ENCODE peak calls at places on chromosomes 3 and 15, in ten cellular contexts. P is esophagus squamous epithelium; U is AG04450; M is mesenchymal stem cell; H is tibial nerve; N is CD4-positive, alpha-beta memory T cell; A is A549; S is stomach; X is CD8-positive, alpha-beta memory T cell; I is CD4-positive, CD25-positive, alpha-beta regulatory T cell. Z is an unnamed sample.
A peak's percentile ranks its signal among the peaks of the same experiment; 100 is the strongest.

GRCh38 chr15:90004671-90005070 is 3.5 kb downstream of the ZNF710 start:
- DNase-seq in H (no peak), P (no peak), N (no peak), M (peak; percentile 97), S (no peak), A (peak; percentile 65), U (peak; percentile 92), X (no peak), I (no peak), Z (no peak)

GRCh38 chr3:31534036-31534435 is 1.3 kb downstream of the STT3B start:
- DNase-seq in N (peak; percentile 20), U (no peak), I (no peak), S (no peak), A (peak; percentile 14), M (peak; percentile 44), H (no peak), X (no peak), P (no peak), Z (no peak)

GRCh38 chr15:25848769-25849430 is 14.2 kb downstream of the ATP10A start:
- DNase-seq in U (no peak), I (no peak), N (no peak), S (no peak), P (no peak), H (no peak), X (no peak), M (no peak), A (no peak), Z (no peak)

GRCh38 chr3:195883160-195883559 is 25.2 kb downstream of the TNK2 start:
- DNase-seq in H (no peak), U (no peak), N (no peak), X (no peak), P (no peak), M (no peak), I (no peak), S (no peak), A (no peak), Z (no peak)

GRCh38 chr15:68271854-68272471 is 5.6 kb upstream of the FEM1B start:
- DNase-seq in M (peak; percentile 80), A (peak; percentile 77), X (no peak), H (no peak), N (no peak), I (no peak), P (no peak), S (no peak), U (no peak), Z (no peak)

GRCh38 chr3:73437828-73438227 is 186.9 kb downstream of the PDZRN3 start:
- DNase-seq in I (no peak), P (no peak), N (no peak), U (peak; percentile 32), X (no peak), M (no peak), H (no peak), A (no peak), S (no peak), Z (no peak)

GRCh38 chr15:76575177-76576078 is 238.9 kb downstream of the ISL2 start:
- DNase-seq in N (no peak), H (no peak), P (no peak), M (no peak), I (no peak), U (no peak), A (no peak), S (no peak), X (no peak), Z (no peak)

GRCh38 chr3:116263842-116264545 is 181.3 kb downstream of the LSAMP start:
- DNase-seq in I (no peak), N (no peak), A (no peak), U (no peak), H (no peak), S (no peak), X (no peak), M (peak; percentile 21), P (no peak), Z (no peak)

GRCh38 chr3:101829878-101830277 is 19.4 kb upstream of the NFKBIZ start:
- DNase-seq in S (no peak), H (no peak), N (no peak), M (no peak), P (no peak), U (no peak), A (no peak), X (no peak), I (no peak), Z (no peak)

GRCh38 chr3:101829066-101829830 is 20.1 kb upstream of the NFKBIZ start:
- DNase-seq in M (peak; percentile 77), I (peak; percentile 37), H (peak; percentile 40), N (peak; percentile 42), U (no peak), A (no peak), P (no peak), X (peak; percentile 64), S (peak; percentile 42), Z (peak; percentile 68)

GRCh38 chr3:101827211-101828174 is 21.8 kb upstream of the NFKBIZ start:
- DNase-seq in N (peak; percentile 76), M (peak; percentile 92), S (peak; percentile 78), A (no peak), P (peak; percentile 36), U (no peak), X (peak; percentile 85), I (peak; percentile 77), H (peak; percentile 60), Z (peak; percentile 87)

GRCh38 chr3:101825904-101826445 is 23.3 kb upstream of the NFKBIZ start:
- DNase-seq in I (no peak), A (no peak), M (no peak), N (no peak), P (no peak), S (no peak), X (no peak), H (no peak), U (no peak), Z (no peak)

DNA sequence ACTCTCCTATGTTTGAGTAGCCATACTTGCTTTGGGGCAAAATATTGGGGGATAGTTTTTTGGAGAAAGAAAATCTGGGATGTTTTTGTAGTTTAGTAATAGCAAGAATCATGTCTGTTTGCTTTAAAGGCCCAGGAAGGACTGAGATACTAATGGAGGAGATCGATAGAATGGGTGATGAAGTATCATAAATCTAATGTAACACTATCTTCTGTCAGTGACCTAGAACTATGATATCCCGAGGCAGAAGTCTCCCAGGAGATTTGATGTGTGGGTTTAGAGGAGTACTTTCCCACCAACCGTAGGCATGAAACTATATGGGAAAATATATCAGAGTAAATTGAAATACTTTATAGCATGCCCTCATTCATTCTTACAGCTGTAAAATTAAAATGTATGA is 21.0 kb upstream of the NFKBIZ start:
- DNase-seq in P (no peak), S (no peak), H (no peak), I (no peak), X (no peak), A (no peak), N (no peak), U (no peak), M (no peak), Z (no peak)
- H3K27ac ChIP-seq in P (peak overlapping the region; percentile 96), S (peak overlapping the region; percentile 84), H (peak overlapping the region; percentile 96), I (peak overlapping the region; percentile 94), X (peak overlapping the region; percentile 81), A (peak overlapping the region; percentile 88), N (peak overlapping the region; percentile 92), U (no peak overlapping the region), M (peak overlapping the region; percentile 62), Z (peak overlapping the region; percentile 84)

GRCh38 chr3:45595364-45596154 is 1.0 kb downstream of the LIMD1 start:
- DNase-seq in U (no peak), H (peak; percentile 27), I (no peak), X (no peak), P (no peak), M (no peak), S (peak; percentile 63), A (no peak), N (no peak), Z (peak; percentile 81)

GRCh38 chr3:45597166-45597565 is 2.6 kb downstream of the LIMD1 start:
- DNase-seq in S (peak; percentile 48), I (no peak), P (no peak), U (no peak), X (no peak), M (peak; percentile 30), H (no peak), A (no peak), N (no peak), Z (no peak)

GRCh38 chr3:45596290-45596791 is 1.8 kb downstream of the LIMD1 start:
- DNase-seq in M (no peak), H (no peak), X (no peak), S (no peak), I (peak; percentile 4), A (no peak), U (no peak), P (no peak), N (no peak), Z (peak; percentile 64)

GRCh38 chr3:45599424-45599886 is 4.9 kb downstream of the LIMD1 start:
- DNase-seq in N (no peak), P (no peak), H (no peak), A (no peak), M (no peak), U (no peak), X (no peak), S (peak; percentile 51), I (no peak), Z (peak; percentile 79)

GRCh38 chr3:45597581-45597980 is 3.0 kb downstream of the LIMD1 start:
- DNase-seq in U (no peak), H (no peak), A (no peak), M (no peak), N (no peak), I (no peak), P (no peak), S (no peak), X (no peak), Z (peak; percentile 57)
- H3K4me3 ChIP-seq in U (peak overlapping the region; percentile 72), H (peak overlapping the region; percentile 75), A (peak overlapping the region; percentile 63), M (peak overlapping the region; percentile 2), N (peak overlapping the region; percentile 42), I (peak overlapping the region; percentile 72), P (peak overlapping the region; percentile 94), S (peak overlapping the region; percentile 79), X (peak overlapping the region; percentile 51), Z (peak overlapping the region; percentile 74)

GRCh38 chr3:146163584-146163983 is 2.6 kb upstream of the PLOD2 start:
- DNase-seq in U (no peak), S (no peak), M (peak; percentile 64), X (no peak), P (no peak), H (no peak), A (peak; percentile 77), N (no peak), I (no peak), Z (no peak)

GRCh38 chr3:146164951-146165350 is 4.0 kb upstream of the PLOD2 start:
- DNase-seq in H (no peak), I (no peak), N (no peak), S (no peak), P (no peak), A (no peak), U (no peak), M (no peak), X (no peak), Z (no peak)

GRCh38 chr3:146165370-146165769 is 4.4 kb upstream of the PLOD2 start:
- DNase-seq in I (no peak), A (no peak), N (no peak), M (no peak), X (no peak), U (no peak), S (no peak), H (no peak), P (no peak), Z (no peak)

GRCh38 chr3:146164506-146164905 is 3.5 kb upstream of the PLOD2 start:
- DNase-seq in A (no peak), S (no peak), U (no peak), P (no peak), N (no peak), H (no peak), X (no peak), M (no peak), I (no peak), Z (no peak)

GRCh38 chr3:146164071-146164470 is 3.1 kb upstream of the PLOD2 start:
- DNase-seq in N (no peak), U (no peak), H (no peak), A (no peak), P (no peak), X (no peak), S (no peak), I (no peak), M (no peak), Z (no peak)
- H3K27ac ChIP-seq in N (no peak overlapping the region), U (no peak overlapping the region), H (peak overlapping the region; percentile 23), A (peak overlapping the region; percentile 97), P (peak overlapping the region; percentile 16), X (no peak overlapping the region), S (no peak overlapping the region), I (no peak overlapping the region), M (no peak overlapping the region), Z (peak overlapping the region; percentile 97)

DNA sequence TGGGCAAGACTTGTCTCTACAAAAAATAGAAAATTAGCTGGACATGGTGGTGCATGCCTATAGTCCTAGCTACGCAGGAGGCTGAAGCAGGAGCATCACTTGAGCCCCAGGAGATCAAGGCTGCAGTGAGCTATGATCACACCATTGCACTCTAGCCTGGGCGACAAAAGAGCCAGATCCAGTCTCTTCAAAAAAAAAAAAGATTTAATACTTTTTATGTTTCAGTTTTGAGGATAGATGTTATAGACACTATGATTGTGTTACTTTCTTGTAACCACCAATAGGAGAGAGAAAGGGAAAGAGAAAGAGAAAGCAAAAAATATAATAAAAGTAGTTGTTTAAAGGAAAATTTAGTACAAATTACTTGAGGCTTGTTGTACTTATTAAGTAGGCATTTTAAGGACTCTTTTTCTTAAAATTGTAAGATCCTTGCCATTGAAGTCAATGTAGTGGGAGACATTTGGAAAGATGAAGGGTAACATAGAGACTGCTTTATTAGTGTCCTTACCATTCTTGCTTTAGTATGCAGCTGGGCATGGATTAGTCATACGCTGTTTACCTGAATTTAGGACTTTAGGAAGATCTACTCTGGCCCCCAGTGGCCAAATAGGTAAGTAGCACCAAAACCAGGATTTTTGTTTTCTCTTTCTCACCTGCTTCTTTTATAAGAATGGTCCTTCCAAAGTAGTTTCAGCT is 35.1 kb upstream of the ZDHHC23 start:
- DNase-seq in S (peak; percentile 39), A (peak; percentile 24), M (peak; percentile 75), U (peak; percentile 32), I (peak; percentile 36), P (no peak), H (no peak), X (peak; percentile 50), N (peak; percentile 47), Z (no peak)
- H3K4me3 ChIP-seq in S (no peak overlapping the region), A (no peak overlapping the region), M (no peak overlapping the region), U (no peak overlapping the region), I (peak overlapping the region; percentile 61), P (no peak overlapping the region), H (no peak overlapping the region), X (no peak overlapping the region), N (no peak overlapping the region), Z (no peak overlapping the region)

Z was measured in tibial artery.